ENCODE peak calls at places on chromosomes 3 and 15, in five cellular contexts. V, I, S, Y and A are unnamed samples.

GRCh38 chr15:77712438-77712837 is 79.7 kb upstream of the LINGO1 start:
- DNase-seq in V (no peak), I (no peak), S (no peak), Y (no peak), A (no peak)

GRCh38 chr3:35596611-35597010 is 42.7 kb upstream of the ARPP21 start:
- DNase-seq in V (no peak), I (no peak), S (no peak), Y (no peak), A (no peak)

GRCh38 chr15:82306791-82307713 is 42.2 kb downstream of the GOLGA6L10 start:
- DNase-seq in V (no peak), I (no peak), S (no peak), Y (no peak), A (no peak)

GRCh38 chr3:123559040-123559861 is 25.6 kb downstream of the HACD2 start:
- DNase-seq in V (peak; percentile 39), I (peak; percentile 36), S (no peak), Y (peak; percentile 54), A (peak; percentile 14)

GRCh38 chr3:39531681-39532080 is 64.2 kb downstream of the MOBP start:
- DNase-seq in V (peak; percentile 35), I (no peak), S (no peak), Y (no peak), A (no peak)

GRCh38 chr15:62758126-62758951 is 284.2 kb upstream of the TPM1 start:
- DNase-seq in V (peak; percentile 56), I (no peak), S (no peak), Y (peak; percentile 38), A (no peak)

GRCh38 chr3:18127864-18128185 is 297.3 kb downstream of the SATB1 start:
- DNase-seq in V (no peak), I (no peak), S (no peak), Y (no peak), A (no peak)

GRCh38 chr3:127044996-127045395 is 62.1 kb downstream of the PLXNA1 start:
- DNase-seq in V (no peak), I (peak; percentile 70), S (no peak), Y (peak; percentile 74), A (no peak)

GRCh38 chr15:38883987-38884386 is 319.4 kb upstream of the RASGRP1 start:
- DNase-seq in V (no peak), I (no peak), S (no peak), Y (peak; percentile 67), A (no peak)

GRCh38 chr3:2099028-2099671 is 484 bp downstream of the CNTN4 start:
- DNase-seq in V (no peak), I (no peak), S (no peak), Y (peak; percentile 65), A (no peak)

GRCh38 chr3:65048151-65048550 is 360.4 kb upstream of the ADAMTS9 start:
- DNase-seq in V (no peak), I (no peak), S (no peak), Y (no peak), A (no peak)

GRCh38 chr3:115423170-115423569 is 200.1 kb upstream of the GAP43 start:
- DNase-seq in V (no peak), I (no peak), S (no peak), Y (no peak), A (peak; percentile 42)

GRCh38 chr3:157789162-157789561 is 285.9 kb upstream of the VEPH1 start:
- DNase-seq in V (no peak), I (no peak), S (no peak), Y (no peak), A (no peak)

GRCh38 chr15:69810441-69811071 is 287.2 kb downstream of the TLE3 start:
- DNase-seq in V (no peak), I (no peak), S (no peak), Y (no peak), A (no peak)

GRCh38 chr3:17639257-17639656 is 103.2 kb downstream of the TBC1D5 start:
- DNase-seq in V (no peak), I (no peak), S (no peak), Y (no peak), A (no peak)

GRCh38 chr15:83092309-83092976 is 15.0 kb upstream of the TM6SF1 start:
- DNase-seq in V (no peak), I (peak; percentile 52), S (no peak), Y (no peak), A (peak; percentile 64)

GRCh38 chr3:141331370-141332318 is 36.7 kb upstream of the ZBTB38 start:
- DNase-seq in V (peak; percentile 53), I (peak; percentile 67), S (peak; percentile 69), Y (no peak), A (no peak)

GRCh38 chr3:12895391-12896205 is 54.2 kb upstream of the RPL32 start:
- DNase-seq in V (no peak), I (no peak), S (no peak), Y (no peak), A (no peak)

GRCh38 chr15:73394782-73395181 is 26.0 kb upstream of the HCN4 start:
- DNase-seq in V (no peak), I (no peak), S (no peak), Y (no peak), A (no peak)

GRCh38 chr15:55586808-55587207 is 1.3 kb downstream of the PYGO1 start:
- DNase-seq in V (no peak), I (no peak), S (no peak), Y (no peak), A (no peak)
- H3K4me3 ChIP-seq in V (no peak overlapping the region), I (no peak overlapping the region), S (no peak overlapping the region), Y (peak overlapping the region; percentile 77), A (no peak overlapping the region)

DNA sequence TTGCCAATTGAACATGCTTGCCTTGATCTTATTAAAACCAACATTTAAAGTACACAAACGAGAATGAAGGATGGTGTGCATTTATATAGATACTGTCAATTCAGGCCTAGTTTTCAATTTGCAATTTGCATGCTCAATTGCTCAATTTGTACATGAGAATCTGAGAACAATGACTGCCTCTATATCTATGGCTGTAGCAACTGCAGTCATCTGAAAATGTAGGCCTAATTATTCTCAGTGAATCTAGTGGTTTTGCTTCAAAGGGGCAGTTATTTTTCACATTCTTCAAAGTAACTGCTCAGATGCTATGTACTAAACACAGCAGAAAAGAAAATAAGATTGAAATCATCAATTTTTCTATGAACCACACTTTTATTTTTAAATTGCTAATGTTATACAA is 18.7 kb downstream of the ZBBX start:
- DNase-seq in V (no peak), I (no peak), S (no peak), Y (no peak), A (no peak)
- TF ChIP-seq REST in V (no peak), I (no peak), S (no peak), Y (no peak), A (no peak)

GRCh38 chr3:63864008-63864871 is 573 bp downstream of the ATXN7 start:
- DNase-seq in V (no peak), I (peak; percentile 73), S (no peak), Y (peak; percentile 85), A (peak; percentile 68)
- TF ChIP-seq GABPA in V (no peak), I (no peak), S (no peak), Y (peak; percentile 24), A (no peak)

DNA sequence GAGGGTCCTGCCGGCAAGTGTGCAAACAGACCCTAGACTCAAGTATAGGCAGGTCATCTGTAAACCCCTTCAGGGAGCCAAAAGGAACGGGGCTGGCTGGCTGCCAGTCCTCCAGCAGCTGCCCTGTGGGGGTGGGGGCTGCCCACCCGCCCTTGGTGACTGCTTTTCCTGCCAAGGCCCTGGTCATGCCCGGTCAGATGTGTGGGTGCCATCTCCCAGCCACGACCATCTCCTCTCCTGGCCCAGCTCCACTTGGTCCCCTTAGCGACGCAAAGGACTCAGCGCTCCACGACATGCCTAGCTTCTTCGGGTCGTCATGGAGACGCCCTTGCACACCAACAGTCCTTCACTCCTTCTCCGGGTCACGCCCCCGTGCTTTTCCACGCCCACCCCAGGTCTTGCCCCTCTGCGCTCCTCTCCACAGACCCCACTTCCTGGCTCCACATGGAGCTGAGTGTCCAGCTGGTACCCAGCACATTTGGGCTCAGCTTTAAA is 2.4 kb downstream of the MUC4 start:
- DNase-seq in V (no peak), I (no peak), S (no peak), Y (peak; percentile 57), A (no peak)
- H3K4me3 ChIP-seq in V (no peak overlapping the region), I (no peak overlapping the region), S (no peak overlapping the region), Y (no peak overlapping the region), A (no peak overlapping the region)

GRCh38 chr3:170751083-170751893 is 118.7 kb downstream of the RPL22L1 start:
- DNase-seq in V (no peak), I (no peak), S (no peak), Y (no peak), A (no peak)
- TF ChIP-seq REST in V (no peak), I (no peak), S (no peak), Y (peak; percentile 37), A (no peak)

GRCh38 chr3:108833616-108834015 is 11.0 kb downstream of the TRAT1 start:
- DNase-seq in V (no peak), I (no peak), S (no peak), Y (no peak), A (no peak)

GRCh38 chr3:108835101-108835500 is 12.5 kb downstream of the TRAT1 start:
- DNase-seq in V (no peak), I (no peak), S (no peak), Y (no peak), A (no peak)

GRCh38 chr3:108834551-108834950 is 12.0 kb downstream of the TRAT1 start:
- DNase-seq in V (no peak), I (no peak), S (no peak), Y (no peak), A (no peak)

DNA sequence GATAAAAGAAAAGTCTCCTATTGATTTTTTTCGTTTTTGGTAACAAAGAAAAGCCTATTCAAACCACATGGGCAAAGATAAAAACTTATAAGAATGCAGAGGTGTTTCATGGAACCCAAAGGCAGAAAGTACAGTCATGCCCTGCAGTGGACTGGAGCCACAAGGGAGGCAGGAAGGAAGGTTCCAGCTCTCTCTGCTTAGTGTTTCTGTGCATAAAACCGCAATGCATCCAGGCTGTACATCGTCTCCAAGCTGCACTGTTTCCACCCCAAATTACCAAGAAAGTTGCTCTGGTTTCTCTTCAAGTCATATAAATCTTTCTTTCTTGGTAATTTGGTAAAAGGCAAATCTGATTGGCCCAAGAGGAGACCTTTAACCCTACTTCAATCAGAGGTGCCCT is 15.8 kb downstream of the TRAT1 start:
- DNase-seq in V (no peak), I (no peak), S (no peak), Y (no peak), A (no peak)
- TF ChIP-seq GABPA in V (no peak), I (no peak), S (no peak), Y (no peak), A (no peak)

GRCh38 chr3:14812196-14812785 is 6.5 kb upstream of the FGD5 start:
- DNase-seq in V (no peak), I (no peak), S (no peak), Y (no peak), A (no peak)

GRCh38 chr3:14811733-14812132 is 7.0 kb upstream of the FGD5 start:
- DNase-seq in V (no peak), I (no peak), S (no peak), Y (no peak), A (no peak)

GRCh38 chr3:14810070-14810732 is 8.6 kb upstream of the FGD5 start:
- DNase-seq in V (no peak), I (peak; percentile 45), S (no peak), Y (peak; percentile 80), A (no peak)

GRCh38 chr3:14808502-14809266 is 10.1 kb upstream of the FGD5 start:
- DNase-seq in V (no peak), I (no peak), S (no peak), Y (no peak), A (no peak)

GRCh38 chr3:14810795-14811661 is 7.7 kb upstream of the FGD5 start:
- DNase-seq in V (no peak), I (no peak), S (no peak), Y (no peak), A (no peak)
- H3K4me3 ChIP-seq in V (no peak overlapping the region), I (no peak overlapping the region), S (no peak overlapping the region), Y (no peak overlapping the region), A (no peak overlapping the region)

GRCh38 chr3:66582721-66583141 is 81.9 kb upstream of the LRIG1 start:
- DNase-seq in V (no peak), I (no peak), S (peak; percentile 48), Y (no peak), A (peak; percentile 22)
- TF ChIP-seq REST in V (no peak), I (no peak), S (no peak), Y (no peak), A (no peak)